ENCODE peak calls at places on chromosome 17, in five cellular contexts. Q, N, L, H and W are unnamed samples.

GRCh38 chr17:35214631-35215273 is 20.6 kb upstream of the SLC35G3 start:
- DNase-seq in L (no peak), N (no peak), H (no peak), Q (no peak), W (no peak)

GRCh38 chr17:44599298-44600175 is 42.3 kb downstream of the FZD2 start:
- DNase-seq in H (no peak), Q (peak; percentile 70), L (peak; percentile 41), N (no peak), W (no peak)

GRCh38 chr17:67443931-67444597 is 67.0 kb downstream of the PITPNC1 start:
- DNase-seq in N (no peak), H (no peak), L (no peak), Q (no peak), W (no peak)

GRCh38 chr17:8056232-8056975 is 17.5 kb downstream of the ALOX15B start:
- DNase-seq in N (peak; percentile 74), H (peak; percentile 50), L (no peak), Q (peak; percentile 39), W (peak; percentile 29)

GRCh38 chr17:37092041-37092440 is 143.3 kb downstream of the AATF start:
- DNase-seq in Q (no peak), N (no peak), H (no peak), L (no peak), W (no peak)

GRCh38 chr17:8964801-8965393 is 610 bp downstream of the PIK3R5 start:
- DNase-seq in Q (peak; percentile 19), H (no peak), N (no peak), L (no peak), W (no peak)

GRCh38 chr17:6611231-6611630 is 29.3 kb downstream of the KIAA0753 start:
- DNase-seq in H (no peak), Q (no peak), N (no peak), L (no peak), W (no peak)

GRCh38 chr17:50534222-50534978 is 1.9 kb downstream of the EPN3 start:
- DNase-seq in N (no peak), L (no peak), H (no peak), Q (no peak), W (no peak)

GRCh38 chr17:41413353-41413752 is 11.0 kb downstream of the KRT37 start:
- DNase-seq in N (no peak), H (no peak), Q (no peak), L (no peak), W (no peak)

GRCh38 chr17:66667491-66668030 is 167.4 kb upstream of the CACNG5 start:
- DNase-seq in Q (no peak), H (no peak), N (no peak), L (no peak), W (no peak)

GRCh38 chr17:2872282-2872681 is 76.0 kb downstream of the RAP1GAP2 start:
- DNase-seq in N (no peak), H (no peak), Q (no peak), L (no peak), W (no peak)

GRCh38 chr17:80279895-80280294 is 19.2 kb downstream of the RNF213 start:
- DNase-seq in N (no peak), L (no peak), Q (no peak), H (no peak), W (no peak)

GRCh38 chr17:76138234-76138895 is 2.7 kb downstream of the FOXJ1 start:
- DNase-seq in L (peak; percentile 80), N (no peak), H (no peak), Q (peak; percentile 84), W (no peak)

GRCh38 chr17:55769625-55770000 is 18.8 kb downstream of the PCTP start:
- DNase-seq in L (no peak), H (no peak), Q (no peak), N (no peak), W (no peak)

GRCh38 chr17:79420318-79421243 is 190.3 kb downstream of the RBFOX3 start:
- DNase-seq in L (peak; percentile 52), Q (no peak), H (no peak), N (no peak), W (no peak)

GRCh38 chr17:29131814-29132682 is 48.1 kb downstream of the MYO18A start:
- DNase-seq in Q (no peak), H (no peak), N (no peak), L (no peak), W (no peak)

GRCh38 chr17:37019117-37019744 is 70.5 kb downstream of the AATF start:
- DNase-seq in N (no peak), L (no peak), Q (no peak), H (no peak), W (no peak)

GRCh38 chr17:57732062-57732461 is 13.0 kb downstream of the CCDC182 start:
- DNase-seq in N (no peak), H (no peak), Q (peak; percentile 27), L (no peak), W (no peak)

GRCh38 chr17:79626156-79626890 is 15.5 kb upstream of the RBFOX3 start:
- DNase-seq in H (no peak), Q (no peak), N (no peak), L (no peak), W (no peak)